ENCODE peak calls at places on chromosomes 7 and 10, in five cellular contexts. One of them, this sample, is unnamed.

GRCh38 chr10:122060250-122060649 is 71.3 kb downstream of the TACC2 start:
- DNase-seq in nephron progenitor cell: no peak
- DNase-seq in transverse colon: peak
- DNase-seq in HCT116: no peak
- DNase-seq in AG04450: no peak
- DNase-seq in this sample: no peak

GRCh38 chr10:47361293-47361692 is 13.1 kb downstream of the RBP3 start:
- DNase-seq in nephron progenitor cell: peak
- DNase-seq in HCT116: peak
- DNase-seq in AG04450: no peak
- DNase-seq in transverse colon: peak
- DNase-seq in this sample: peak

GRCh38 chr7:33477719-33478480 is 348.5 kb downstream of the BBS9 start:
- DNase-seq in transverse colon: no peak
- DNase-seq in nephron progenitor cell: no peak
- DNase-seq in AG04450: no peak
- DNase-seq in HCT116: no peak
- DNase-seq in this sample: no peak

GRCh38 chr10:124983321-124983720 is 41.4 kb downstream of the ZRANB1 start:
- DNase-seq in AG04450: no peak
- DNase-seq in nephron progenitor cell: no peak
- DNase-seq in HCT116: no peak
- DNase-seq in transverse colon: no peak
- DNase-seq in this sample: peak

GRCh38 chr7:5421626-5422323 is 1.9 kb downstream of the TNRC18 start:
- DNase-seq in HCT116: no peak
- DNase-seq in nephron progenitor cell: peak
- DNase-seq in AG04450: no peak
- DNase-seq in transverse colon: peak
- DNase-seq in this sample: peak

GRCh38 chr7:113796557-113796956 is 122.3 kb downstream of the PPP1R3A start:
- DNase-seq in nephron progenitor cell: no peak
- DNase-seq in transverse colon: no peak
- DNase-seq in AG04450: peak
- DNase-seq in HCT116: no peak
- DNase-seq in this sample: no peak

GRCh38 chr10:45557275-45557905 is 115.2 kb downstream of the ZFAND4 start:
- DNase-seq in transverse colon: no peak
- DNase-seq in AG04450: no peak
- DNase-seq in nephron progenitor cell: no peak
- DNase-seq in HCT116: no peak
- DNase-seq in this sample: peak

GRCh38 chr7:74449809-74450397 is 3.8 kb upstream of the GTF2IRD1 start:
- DNase-seq in AG04450: no peak
- DNase-seq in HCT116: peak
- DNase-seq in transverse colon: peak
- DNase-seq in nephron progenitor cell: peak
- DNase-seq in this sample: peak

GRCh38 chr10:73053275-73053674 is 43.4 kb downstream of the P4HA1 start:
- DNase-seq in nephron progenitor cell: no peak
- DNase-seq in HCT116: no peak
- DNase-seq in AG04450: no peak
- DNase-seq in transverse colon: no peak
- DNase-seq in this sample: no peak

GRCh38 chr10:96685297-96685696 is 35.0 kb downstream of the PIK3AP1 start:
- DNase-seq in AG04450: no peak
- DNase-seq in transverse colon: no peak
- DNase-seq in nephron progenitor cell: no peak
- DNase-seq in HCT116: no peak
- DNase-seq in this sample: no peak

GRCh38 chr10:35574924-35575352 is 30.2 kb upstream of the GJD4 start:
- DNase-seq in nephron progenitor cell: no peak
- DNase-seq in AG04450: peak
- DNase-seq in HCT116: no peak
- DNase-seq in transverse colon: no peak
- DNase-seq in this sample: peak

GRCh38 chr7:69695998-69696657 is 97.9 kb downstream of the AUTS2 start:
- DNase-seq in transverse colon: no peak
- DNase-seq in HCT116: no peak
- DNase-seq in AG04450: no peak
- DNase-seq in nephron progenitor cell: no peak
- DNase-seq in this sample: no peak

GRCh38 chr10:34494012-34494411 is 321.1 kb downstream of the PARD3 start:
- DNase-seq in nephron progenitor cell: no peak
- DNase-seq in transverse colon: no peak
- DNase-seq in HCT116: no peak
- DNase-seq in AG04450: no peak
- DNase-seq in this sample: no peak

GRCh38 chr7:73850781-73851207 is 8.5 kb upstream of the METTL27 start:
- DNase-seq in HCT116: peak
- DNase-seq in nephron progenitor cell: no peak
- DNase-seq in AG04450: peak
- DNase-seq in transverse colon: peak
- DNase-seq in this sample: no peak

GRCh38 chr10:4653160-4653559 is 172.8 kb upstream of the AKR1E2 start:
- DNase-seq in HCT116: no peak
- DNase-seq in transverse colon: no peak
- DNase-seq in AG04450: no peak
- DNase-seq in nephron progenitor cell: peak
- DNase-seq in this sample: no peak

GRCh38 chr7:91780526-91780925 is 100.0 kb downstream of the MTERF1 start:
- DNase-seq in AG04450: no peak
- DNase-seq in transverse colon: no peak
- DNase-seq in HCT116: no peak
- DNase-seq in nephron progenitor cell: no peak
- DNase-seq in this sample: no peak

GRCh38 chr7:25642849-25643248 is 414.6 kb upstream of the NPVF start:
- DNase-seq in HCT116: no peak
- DNase-seq in AG04450: no peak
- DNase-seq in transverse colon: no peak
- DNase-seq in nephron progenitor cell: no peak
- DNase-seq in this sample: no peak

GRCh38 chr7:132930881-132931280 is 151.0 kb downstream of the CHCHD3 start:
- DNase-seq in HCT116: no peak
- DNase-seq in AG04450: no peak
- DNase-seq in nephron progenitor cell: no peak
- DNase-seq in transverse colon: no peak
- DNase-seq in this sample: peak

GRCh38 chr10:61786728-61787127 is 114.8 kb upstream of the ARID5B start:
- DNase-seq in nephron progenitor cell: no peak
- DNase-seq in AG04450: no peak
- DNase-seq in HCT116: peak
- DNase-seq in transverse colon: no peak
- DNase-seq in this sample: no peak

GRCh38 chr7:46450425-46450824 is 529.4 kb upstream of the IGFBP3 start:
- DNase-seq in HCT116: no peak
- DNase-seq in AG04450: no peak
- DNase-seq in transverse colon: no peak
- DNase-seq in nephron progenitor cell: no peak
- DNase-seq in this sample: no peak

GRCh38 chr7:83835424-83835823 is 186.5 kb upstream of the SEMA3E start:
- DNase-seq in AG04450: no peak
- DNase-seq in transverse colon: no peak
- DNase-seq in nephron progenitor cell: no peak
- DNase-seq in HCT116: no peak
- DNase-seq in this sample: no peak

GRCh38 chr10:63348210-63348850 is 117.4 kb downstream of the JMJD1C start:
- DNase-seq in transverse colon: no peak
- DNase-seq in nephron progenitor cell: no peak
- DNase-seq in AG04450: no peak
- DNase-seq in HCT116: no peak
- DNase-seq in this sample: no peak

GRCh38 chr7:137073571-137074325 is 205.3 kb downstream of the CHRM2 start:
- DNase-seq in HCT116: no peak
- DNase-seq in nephron progenitor cell: no peak
- DNase-seq in AG04450: no peak
- DNase-seq in transverse colon: no peak
- DNase-seq in this sample: no peak

GRCh38 chr10:13056461-13057077 is 43.4 kb upstream of the OPTN start:
- DNase-seq in HCT116: no peak
- DNase-seq in transverse colon: no peak
- DNase-seq in nephron progenitor cell: no peak
- DNase-seq in AG04450: peak
- DNase-seq in this sample: peak

GRCh38 chr7:42029405-42029804 is 207.6 kb downstream of the GLI3 start:
- DNase-seq in HCT116: no peak
- DNase-seq in nephron progenitor cell: no peak
- DNase-seq in transverse colon: no peak
- DNase-seq in AG04450: no peak
- DNase-seq in this sample: no peak

GRCh38 chr10:112988839-112989406 is 38.9 kb downstream of the TCF7L2 start:
- DNase-seq in AG04450: no peak
- DNase-seq in nephron progenitor cell: no peak
- DNase-seq in transverse colon: no peak
- DNase-seq in HCT116: no peak
- DNase-seq in this sample: no peak

GRCh38 chr7:27808626-27809025 is 68.7 kb downstream of the TAX1BP1 start:
- DNase-seq in AG04450: peak
- DNase-seq in nephron progenitor cell: no peak
- DNase-seq in HCT116: no peak
- DNase-seq in transverse colon: no peak
- DNase-seq in this sample: no peak

DNA sequence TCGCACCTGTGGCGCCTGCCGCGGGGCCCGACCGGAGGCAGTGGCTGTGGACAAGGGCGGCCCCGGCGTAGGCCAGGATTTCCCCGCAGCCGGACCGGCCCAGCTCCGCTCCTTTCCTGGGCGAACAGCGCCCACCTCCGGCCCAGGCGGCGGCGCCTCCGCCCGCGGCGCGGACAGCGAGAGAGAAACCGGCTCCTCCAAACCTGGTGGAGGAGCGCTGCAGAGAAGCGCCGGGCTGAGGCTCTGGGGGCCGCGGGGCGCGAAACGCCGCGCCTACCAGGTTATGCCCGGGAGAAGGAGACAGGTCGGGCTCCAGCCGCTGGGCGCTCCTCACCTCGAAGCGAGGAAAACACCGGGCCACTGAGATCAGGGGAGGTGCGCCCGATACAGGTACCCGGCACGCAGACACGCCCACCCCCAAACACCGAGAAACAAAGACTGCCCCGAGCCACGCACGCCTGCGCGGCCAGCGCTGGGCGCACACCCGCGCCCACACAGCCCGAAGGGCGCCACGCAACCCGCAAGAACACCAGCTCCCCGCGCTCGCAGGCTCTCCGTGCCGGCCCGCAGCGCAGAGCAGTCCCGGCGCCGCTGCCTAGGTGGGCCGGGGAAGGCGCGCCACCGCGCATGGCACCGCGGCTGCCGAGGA is 3.3 kb downstream of the GRID1 start:
- DNase-seq in HCT116: no peak
- DNase-seq in nephron progenitor cell: peak
- DNase-seq in AG04450: no peak
- DNase-seq in transverse colon: no peak
- DNase-seq in this sample: peak
- TF ChIP-seq CTCF in HCT116: no peak
- TF ChIP-seq CTCF in nephron progenitor cell: peak
- TF ChIP-seq CTCF in AG04450: no peak
- TF ChIP-seq CTCF in transverse colon: no peak
- TF ChIP-seq CTCF in this sample: no peak

GRCh38 chr7:129389829-129390228 is 44.4 kb upstream of the STRIP2 start:
- DNase-seq in HCT116: no peak
- DNase-seq in AG04450: no peak
- DNase-seq in transverse colon: no peak
- DNase-seq in nephron progenitor cell: no peak
- DNase-seq in this sample: no peak
- TF ChIP-seq CTCF in HCT116: no peak
- TF ChIP-seq CTCF in AG04450: peak
- TF ChIP-seq CTCF in transverse colon: no peak
- TF ChIP-seq CTCF in nephron progenitor cell: no peak
- TF ChIP-seq CTCF in this sample: no peak

GRCh38 chr7:15556706-15557105 is 5.1 kb downstream of the AGMO start:
- DNase-seq in HCT116: no peak
- DNase-seq in transverse colon: no peak
- DNase-seq in AG04450: no peak
- DNase-seq in nephron progenitor cell: no peak
- DNase-seq in this sample: no peak

GRCh38 chr7:15554744-15555143 is 7.1 kb downstream of the AGMO start:
- DNase-seq in transverse colon: no peak
- DNase-seq in HCT116: no peak
- DNase-seq in nephron progenitor cell: no peak
- DNase-seq in AG04450: no peak
- DNase-seq in this sample: no peak

GRCh38 chr7:15554081-15554480 is 7.7 kb downstream of the AGMO start:
- DNase-seq in AG04450: peak
- DNase-seq in HCT116: no peak
- DNase-seq in transverse colon: no peak
- DNase-seq in nephron progenitor cell: no peak
- DNase-seq in this sample: no peak

GRCh38 chr7:15557186-15557585 is 4.6 kb downstream of the AGMO start:
- DNase-seq in nephron progenitor cell: no peak
- DNase-seq in AG04450: no peak
- DNase-seq in HCT116: no peak
- DNase-seq in transverse colon: no peak
- DNase-seq in this sample: no peak

DNA sequence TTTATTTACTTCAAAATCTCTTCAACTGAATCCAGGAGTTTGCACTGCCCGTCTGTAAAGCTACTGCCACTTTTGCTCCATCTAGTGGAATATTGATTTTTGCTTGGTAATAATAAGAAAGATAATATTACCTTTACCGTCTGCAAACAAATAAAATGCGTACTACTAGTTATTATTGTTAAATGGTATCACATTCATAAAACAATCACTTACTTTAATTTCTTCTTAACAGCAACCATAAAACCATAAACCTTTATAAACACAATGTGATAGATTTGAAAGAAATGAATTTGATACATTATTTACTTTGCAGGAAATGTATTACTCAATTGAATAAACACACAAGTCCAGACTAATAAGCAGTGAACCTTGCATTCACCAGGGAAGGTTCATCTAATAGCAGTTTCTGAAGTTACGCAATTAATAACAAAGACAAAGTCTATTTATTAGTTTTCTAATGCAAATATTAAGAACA is 6.4 kb downstream of the AGMO start:
- DNase-seq in AG04450: no peak
- DNase-seq in transverse colon: no peak
- DNase-seq in HCT116: no peak
- DNase-seq in nephron progenitor cell: no peak
- DNase-seq in this sample: no peak
- TF ChIP-seq CTCF in AG04450: peak
- TF ChIP-seq CTCF in transverse colon: peak
- TF ChIP-seq CTCF in HCT116: no peak
- TF ChIP-seq CTCF in nephron progenitor cell: no peak
- TF ChIP-seq CTCF in this sample: no peak

GRCh38 chr7:47579458-47579857 is 2.5 kb downstream of the TNS3 start:
- DNase-seq in transverse colon: no peak
- DNase-seq in AG04450: no peak
- DNase-seq in HCT116: no peak
- DNase-seq in nephron progenitor cell: no peak
- DNase-seq in this sample: no peak

GRCh38 chr7:47581821-47582747 is at the start of gene TNS3:
- DNase-seq in HCT116: no peak
- DNase-seq in transverse colon: peak
- DNase-seq in AG04450: no peak
- DNase-seq in nephron progenitor cell: peak
- DNase-seq in this sample: peak

GRCh38 chr7:47581442-47581820 is 480 bp downstream of the TNS3 start:
- DNase-seq in HCT116: no peak
- DNase-seq in AG04450: no peak
- DNase-seq in transverse colon: peak
- DNase-seq in nephron progenitor cell: peak
- DNase-seq in this sample: peak

GRCh38 chr7:47580175-47580701 is 1.7 kb downstream of the TNS3 start:
- DNase-seq in AG04450: no peak
- DNase-seq in transverse colon: peak
- DNase-seq in nephron progenitor cell: no peak
- DNase-seq in HCT116: no peak
- DNase-seq in this sample: no peak

GRCh38 chr7:47580811-47581331 is 1.0 kb downstream of the TNS3 start:
- DNase-seq in HCT116: no peak
- DNase-seq in transverse colon: no peak
- DNase-seq in nephron progenitor cell: peak
- DNase-seq in AG04450: no peak
- DNase-seq in this sample: no peak
- TF ChIP-seq CTCF in HCT116: no peak
- TF ChIP-seq CTCF in transverse colon: no peak
- TF ChIP-seq CTCF in nephron progenitor cell: no peak
- TF ChIP-seq CTCF in AG04450: no peak
- TF ChIP-seq CTCF in this sample: no peak

This sample was measured in endothelial cell.